ENCODE peak calls at places on chromosomes 16 and 17, in six cellular contexts. One of them, this sample, is unnamed.

GRCh38 chr16:85460252-85460982 is 152.7 kb upstream of the GSE1 start:
- DNase-seq in stromal cell of bone marrow: no peak
- DNase-seq in activated CD4-positive, alpha-beta T cell treated with anti-CD3 and anti-CD28 coated beads, Interleukin-2, amount 50 U/mL, for 1 hour: no peak
- DNase-seq in iPS DF 19.7: no peak
- DNase-seq in ACHN: no peak
- DNase-seq in WTC11: no peak
- DNase-seq in this sample: no peak

GRCh38 chr17:29565643-29566472 is 979 bp downstream of the ABHD15 start:
- DNase-seq in stromal cell of bone marrow: no peak
- DNase-seq in activated CD4-positive, alpha-beta T cell treated with anti-CD3 and anti-CD28 coated beads, Interleukin-2, amount 50 U/mL, for 1 hour: peak
- DNase-seq in iPS DF 19.7: no peak
- DNase-seq in ACHN: no peak
- DNase-seq in WTC11: peak
- DNase-seq in this sample: peak

GRCh38 chr17:7263071-7263800 is 958 bp upstream of the CLDN7 start:
- DNase-seq in stromal cell of bone marrow: no peak
- DNase-seq in activated CD4-positive, alpha-beta T cell treated with anti-CD3 and anti-CD28 coated beads, Interleukin-2, amount 50 U/mL, for 1 hour: no peak
- DNase-seq in iPS DF 19.7: no peak
- DNase-seq in ACHN: no peak
- DNase-seq in WTC11: peak
- DNase-seq in this sample: no peak

GRCh38 chr17:8753976-8754440 is 4.3 kb downstream of the SPDYE4 start:
- DNase-seq in stromal cell of bone marrow: no peak
- DNase-seq in activated CD4-positive, alpha-beta T cell treated with anti-CD3 and anti-CD28 coated beads, Interleukin-2, amount 50 U/mL, for 1 hour: no peak
- DNase-seq in iPS DF 19.7: peak
- DNase-seq in ACHN: peak
- DNase-seq in WTC11: no peak
- DNase-seq in this sample: no peak

GRCh38 chr17:7261377-7262191 is 694 bp downstream of the CLDN7 start:
- DNase-seq in stromal cell of bone marrow: no peak
- DNase-seq in activated CD4-positive, alpha-beta T cell treated with anti-CD3 and anti-CD28 coated beads, Interleukin-2, amount 50 U/mL, for 1 hour: peak
- DNase-seq in iPS DF 19.7: no peak
- DNase-seq in ACHN: no peak
- DNase-seq in WTC11: peak
- DNase-seq in this sample: no peak

GRCh38 chr17:75102385-75102821 is 7.4 kb upstream of the ARMC7 start:
- DNase-seq in stromal cell of bone marrow: no peak
- DNase-seq in activated CD4-positive, alpha-beta T cell treated with anti-CD3 and anti-CD28 coated beads, Interleukin-2, amount 50 U/mL, for 1 hour: no peak
- DNase-seq in iPS DF 19.7: no peak
- DNase-seq in ACHN: no peak
- DNase-seq in WTC11: no peak
- DNase-seq in this sample: no peak

GRCh38 chr17:49878931-49879330 is 31.1 kb upstream of the TAC4 start:
- DNase-seq in stromal cell of bone marrow: no peak
- DNase-seq in activated CD4-positive, alpha-beta T cell treated with anti-CD3 and anti-CD28 coated beads, Interleukin-2, amount 50 U/mL, for 1 hour: no peak
- DNase-seq in iPS DF 19.7: no peak
- DNase-seq in ACHN: no peak
- DNase-seq in WTC11: no peak
- DNase-seq in this sample: no peak

GRCh38 chr16:27232061-27232841 is 28.9 kb downstream of the KDM8 start:
- DNase-seq in stromal cell of bone marrow: no peak
- DNase-seq in activated CD4-positive, alpha-beta T cell treated with anti-CD3 and anti-CD28 coated beads, Interleukin-2, amount 50 U/mL, for 1 hour: peak
- DNase-seq in iPS DF 19.7: no peak
- DNase-seq in ACHN: no peak
- DNase-seq in WTC11: no peak
- DNase-seq in this sample: no peak

GRCh38 chr16:82583415-82583814 is 43.4 kb upstream of the CDH13 start:
- DNase-seq in stromal cell of bone marrow: no peak
- DNase-seq in activated CD4-positive, alpha-beta T cell treated with anti-CD3 and anti-CD28 coated beads, Interleukin-2, amount 50 U/mL, for 1 hour: no peak
- DNase-seq in iPS DF 19.7: no peak
- DNase-seq in ACHN: no peak
- DNase-seq in WTC11: no peak
- DNase-seq in this sample: no peak

GRCh38 chr17:37779554-37779953 is 34.7 kb upstream of the HNF1B start:
- DNase-seq in stromal cell of bone marrow: peak
- DNase-seq in activated CD4-positive, alpha-beta T cell treated with anti-CD3 and anti-CD28 coated beads, Interleukin-2, amount 50 U/mL, for 1 hour: no peak
- DNase-seq in iPS DF 19.7: no peak
- DNase-seq in ACHN: no peak
- DNase-seq in WTC11: no peak
- DNase-seq in this sample: no peak

GRCh38 chr17:69814031-69814430 is 261.0 kb upstream of the KCNJ16 start:
- DNase-seq in stromal cell of bone marrow: no peak
- DNase-seq in activated CD4-positive, alpha-beta T cell treated with anti-CD3 and anti-CD28 coated beads, Interleukin-2, amount 50 U/mL, for 1 hour: no peak
- DNase-seq in iPS DF 19.7: no peak
- DNase-seq in ACHN: no peak
- DNase-seq in WTC11: no peak
- DNase-seq in this sample: no peak

GRCh38 chr17:27332485-27333409 is 38.8 kb downstream of the WSB1 start:
- DNase-seq in stromal cell of bone marrow: peak
- DNase-seq in activated CD4-positive, alpha-beta T cell treated with anti-CD3 and anti-CD28 coated beads, Interleukin-2, amount 50 U/mL, for 1 hour: peak
- DNase-seq in iPS DF 19.7: peak
- DNase-seq in ACHN: peak
- DNase-seq in WTC11: peak
- DNase-seq in this sample: peak

GRCh38 chr16:50153648-50154368 is 702 bp downstream of the TENT4B start:
- DNase-seq in stromal cell of bone marrow: no peak
- DNase-seq in activated CD4-positive, alpha-beta T cell treated with anti-CD3 and anti-CD28 coated beads, Interleukin-2, amount 50 U/mL, for 1 hour: peak
- DNase-seq in iPS DF 19.7: no peak
- DNase-seq in ACHN: peak
- DNase-seq in WTC11: peak
- DNase-seq in this sample: no peak

GRCh38 chr16:26281681-26282080 is 589.9 kb downstream of the HS3ST4 start:
- DNase-seq in stromal cell of bone marrow: no peak
- DNase-seq in activated CD4-positive, alpha-beta T cell treated with anti-CD3 and anti-CD28 coated beads, Interleukin-2, amount 50 U/mL, for 1 hour: no peak
- DNase-seq in iPS DF 19.7: no peak
- DNase-seq in ACHN: no peak
- DNase-seq in WTC11: no peak
- DNase-seq in this sample: no peak

GRCh38 chr16:27169511-27170071 is 33.7 kb upstream of the KDM8 start:
- DNase-seq in stromal cell of bone marrow: peak
- DNase-seq in activated CD4-positive, alpha-beta T cell treated with anti-CD3 and anti-CD28 coated beads, Interleukin-2, amount 50 U/mL, for 1 hour: peak
- DNase-seq in iPS DF 19.7: no peak
- DNase-seq in ACHN: peak
- DNase-seq in WTC11: no peak
- DNase-seq in this sample: peak

GRCh38 chr16:56814537-56815432 is 50.2 kb upstream of the SLC12A3 start:
- DNase-seq in stromal cell of bone marrow: no peak
- DNase-seq in activated CD4-positive, alpha-beta T cell treated with anti-CD3 and anti-CD28 coated beads, Interleukin-2, amount 50 U/mL, for 1 hour: no peak
- DNase-seq in iPS DF 19.7: no peak
- DNase-seq in ACHN: no peak
- DNase-seq in WTC11: no peak
- DNase-seq in this sample: no peak

GRCh38 chr16:1791943-1792812 is 1.3 kb downstream of the IGFALS start:
- DNase-seq in stromal cell of bone marrow: no peak
- DNase-seq in activated CD4-positive, alpha-beta T cell treated with anti-CD3 and anti-CD28 coated beads, Interleukin-2, amount 50 U/mL, for 1 hour: no peak
- DNase-seq in iPS DF 19.7: no peak
- DNase-seq in ACHN: no peak
- DNase-seq in WTC11: no peak
- DNase-seq in this sample: no peak

GRCh38 chr16:35741546-35741945 is 2282.1 kb downstream of the TP53TG3F start:
- DNase-seq in stromal cell of bone marrow: no peak
- DNase-seq in activated CD4-positive, alpha-beta T cell treated with anti-CD3 and anti-CD28 coated beads, Interleukin-2, amount 50 U/mL, for 1 hour: no peak
- DNase-seq in iPS DF 19.7: no peak
- DNase-seq in ACHN: no peak
- DNase-seq in WTC11: no peak
- DNase-seq in this sample: no peak

GRCh38 chr16:21167360-21167759 is 8.9 kb downstream of the LDAF1 start:
- DNase-seq in stromal cell of bone marrow: no peak
- DNase-seq in activated CD4-positive, alpha-beta T cell treated with anti-CD3 and anti-CD28 coated beads, Interleukin-2, amount 50 U/mL, for 1 hour: no peak
- DNase-seq in iPS DF 19.7: no peak
- DNase-seq in ACHN: peak
- DNase-seq in WTC11: no peak
- DNase-seq in this sample: no peak

GRCh38 chr16:67158637-67159600 is 790 bp downstream of the TRADD start:
- DNase-seq in stromal cell of bone marrow: no peak
- DNase-seq in activated CD4-positive, alpha-beta T cell treated with anti-CD3 and anti-CD28 coated beads, Interleukin-2, amount 50 U/mL, for 1 hour: peak
- DNase-seq in iPS DF 19.7: no peak
- DNase-seq in ACHN: peak
- DNase-seq in WTC11: peak
- DNase-seq in this sample: peak

GRCh38 chr17:2087597-2088211 is 32.8 kb downstream of the HIC1 start:
- DNase-seq in stromal cell of bone marrow: no peak
- DNase-seq in activated CD4-positive, alpha-beta T cell treated with anti-CD3 and anti-CD28 coated beads, Interleukin-2, amount 50 U/mL, for 1 hour: peak
- DNase-seq in iPS DF 19.7: no peak
- DNase-seq in ACHN: no peak
- DNase-seq in WTC11: no peak
- DNase-seq in this sample: peak

GRCh38 chr17:76524598-76525512 is 12.7 kb downstream of the CYGB start:
- DNase-seq in stromal cell of bone marrow: no peak
- DNase-seq in activated CD4-positive, alpha-beta T cell treated with anti-CD3 and anti-CD28 coated beads, Interleukin-2, amount 50 U/mL, for 1 hour: no peak
- DNase-seq in iPS DF 19.7: no peak
- DNase-seq in ACHN: no peak
- DNase-seq in WTC11: no peak
- DNase-seq in this sample: no peak

GRCh38 chr17:72516772-72517399 is 396.1 kb downstream of the SOX9 start:
- DNase-seq in stromal cell of bone marrow: no peak
- DNase-seq in activated CD4-positive, alpha-beta T cell treated with anti-CD3 and anti-CD28 coated beads, Interleukin-2, amount 50 U/mL, for 1 hour: no peak
- DNase-seq in iPS DF 19.7: no peak
- DNase-seq in ACHN: no peak
- DNase-seq in WTC11: no peak
- DNase-seq in this sample: no peak

GRCh38 chr17:6524520-6524919 is 31.8 kb downstream of the PITPNM3 start:
- DNase-seq in stromal cell of bone marrow: no peak
- DNase-seq in activated CD4-positive, alpha-beta T cell treated with anti-CD3 and anti-CD28 coated beads, Interleukin-2, amount 50 U/mL, for 1 hour: no peak
- DNase-seq in iPS DF 19.7: no peak
- DNase-seq in ACHN: peak
- DNase-seq in WTC11: no peak
- DNase-seq in this sample: no peak

GRCh38 chr16:89359296-89360147 is 130.8 kb downstream of the ANKRD11 start:
- DNase-seq in stromal cell of bone marrow: no peak
- DNase-seq in activated CD4-positive, alpha-beta T cell treated with anti-CD3 and anti-CD28 coated beads, Interleukin-2, amount 50 U/mL, for 1 hour: no peak
- DNase-seq in iPS DF 19.7: no peak
- DNase-seq in ACHN: no peak
- DNase-seq in WTC11: no peak
- DNase-seq in this sample: no peak

GRCh38 chr16:84593825-84594724 is 23.8 kb downstream of the COTL1 start:
- DNase-seq in stromal cell of bone marrow: no peak
- DNase-seq in activated CD4-positive, alpha-beta T cell treated with anti-CD3 and anti-CD28 coated beads, Interleukin-2, amount 50 U/mL, for 1 hour: peak
- DNase-seq in iPS DF 19.7: no peak
- DNase-seq in ACHN: no peak
- DNase-seq in WTC11: no peak
- DNase-seq in this sample: peak